ENCODE peak calls at places on chromosome 10, in five cellular contexts. I is left colon, J is KBM-7, R is lower leg skin, M is H4. K is an unnamed sample.

GRCh38 chr10:11551915-11552602 is 59.4 kb downstream of the USP6NL start:
- DNase-seq in M (peak), R (no peak), I (no peak), J (peak), K (peak)

GRCh38 chr10:43227911-43228782 is 38.7 kb downstream of the RASGEF1A start:
- DNase-seq in J (no peak), I (peak), M (no peak), R (peak), K (no peak)

GRCh38 chr10:76991571-76991970 is 646.0 kb downstream of the KCNMA1 start:
- DNase-seq in J (no peak), I (no peak), R (no peak), M (no peak), K (no peak)

GRCh38 chr10:70437721-70438120 is 3.8 kb downstream of the NODAL start:
- DNase-seq in I (no peak), R (no peak), M (no peak), J (no peak), K (no peak)

GRCh38 chr10:122199689-122200088 is 71.4 kb upstream of the BTBD16 start:
- DNase-seq in R (no peak), M (no peak), I (no peak), J (no peak), K (no peak)

GRCh38 chr10:76430330-76430729 is 998.9 kb downstream of the LRMDA start:
- DNase-seq in M (no peak), J (no peak), R (no peak), I (no peak), K (peak)

GRCh38 chr10:116084166-116084565 is 188.8 kb downstream of the GFRA1 start:
- DNase-seq in R (no peak), M (peak), J (no peak), I (no peak), K (peak)

GRCh38 chr10:131748831-131749766 is 151.7 kb upstream of the PPP2R2D start:
- DNase-seq in R (no peak), J (no peak), M (no peak), I (no peak), K (no peak)

GRCh38 chr10:43315535-43316245 is 48.8 kb upstream of the RASGEF1A start:
- DNase-seq in R (no peak), I (peak), J (no peak), M (no peak), K (no peak)

GRCh38 chr10:63744060-63744941 is 223.1 kb downstream of the REEP3 start:
- DNase-seq in M (no peak), R (no peak), J (peak), I (no peak), K (no peak)

GRCh38 chr10:970311-971149 is 17.7 kb upstream of the GTPBP4 start:
- DNase-seq in M (no peak), I (peak), R (peak), J (no peak), K (no peak)

GRCh38 chr10:126160971-126161630 is 227.2 kb downstream of the ADAM12 start:
- DNase-seq in I (peak), R (no peak), M (peak), J (no peak), K (peak)

GRCh38 chr10:36450385-36450784 is 675.0 kb upstream of the ANKRD30A start:
- DNase-seq in J (no peak), R (no peak), I (no peak), M (no peak), K (no peak)

GRCh38 chr10:124665091-124665490 is 79.1 kb downstream of the FAM53B start:
- DNase-seq in J (no peak), R (no peak), I (no peak), M (no peak), K (no peak)

GRCh38 chr10:129942391-129942790 is 21.7 kb downstream of the EBF3 start:
- DNase-seq in M (no peak), J (no peak), I (no peak), R (no peak), K (no peak)

GRCh38 chr10:127527891-127528290 is 21.2 kb upstream of the NPS start:
- DNase-seq in R (no peak), J (no peak), M (no peak), I (no peak), K (no peak)

GRCh38 chr10:60409202-60409601 is 19.5 kb upstream of the ANK3 start:
- DNase-seq in M (no peak), R (no peak), I (no peak), J (no peak), K (no peak)

GRCh38 chr10:46547331-46547880 is 9.1 kb downstream of the GPRIN2 start:
- DNase-seq in I (peak), R (peak), M (no peak), J (no peak), K (no peak)

GRCh38 chr10:73581912-73582311 is 9.2 kb downstream of the USP54 start:
- DNase-seq in J (no peak), M (no peak), R (no peak), I (no peak), K (no peak)

GRCh38 chr10:74437822-74438221 is 286.8 kb downstream of the ADK start:
- DNase-seq in R (no peak), I (no peak), J (no peak), M (no peak), K (peak)

GRCh38 chr10:114762811-114763210 is 58.8 kb upstream of the FHIP2A start:
- DNase-seq in J (no peak), M (no peak), I (no peak), R (no peak), K (no peak)

GRCh38 chr10:101066146-101066889 is 4.5 kb downstream of the KAZALD1 start:
- DNase-seq in M (peak), I (peak), R (peak), J (peak), K (peak)

GRCh38 chr10:123901621-123902020 is 10.0 kb upstream of the CPXM2 start:
- DNase-seq in J (no peak), I (no peak), M (no peak), R (peak), K (no peak)

GRCh38 chr10:72020914-72021754 is 56.9 kb downstream of the CHST3 start:
- DNase-seq in I (no peak), J (peak), M (no peak), R (no peak), K (no peak)

GRCh38 chr10:86253171-86254072 is 113.2 kb downstream of the GRID1 start:
- DNase-seq in M (no peak), J (no peak), R (peak), I (no peak), K (no peak)

GRCh38 chr10:49161411-49161997 is 26.7 kb downstream of the TMEM273 start:
- DNase-seq in M (no peak), J (peak), I (no peak), R (no peak), K (peak)

GRCh38 chr10:49187950-49188761 is at the start of gene TMEM273:
- DNase-seq in J (peak), I (peak), M (no peak), R (peak), K (no peak)

GRCh38 chr10:79129361-79129997 is 60.7 kb downstream of the ZMIZ1 start:
- DNase-seq in M (no peak), R (no peak), I (no peak), J (peak), K (peak)

GRCh38 chr10:98332623-98333269 is 64.8 kb upstream of the LOXL4 start:
- DNase-seq in J (no peak), M (peak), I (no peak), R (no peak), K (no peak)

GRCh38 chr10:50550291-50550839 is 73.4 kb downstream of the SGMS1 start:
- DNase-seq in J (no peak), I (no peak), M (no peak), R (no peak), K (no peak)

GRCh38 chr10:8051109-8051781 is 3.2 kb upstream of the GATA3 start:
- DNase-seq in M (no peak), R (peak), I (no peak), J (no peak), K (no peak)

GRCh38 chr10:79314761-79315601 is 32.3 kb upstream of the PPIF start:
- DNase-seq in J (no peak), R (no peak), I (peak), M (no peak), K (no peak)

GRCh38 chr10:119469846-119470245 is 72.7 kb downstream of the RGS10 start:
- DNase-seq in I (no peak), J (no peak), R (no peak), M (no peak), K (no peak)

GRCh38 chr10:68565658-68566057 is 5.5 kb downstream of the TET1 start:
- DNase-seq in R (no peak), I (no peak), J (no peak), M (no peak), K (no peak)

GRCh38 chr10:31936933-31937332 is 8.3 kb upstream of the ARHGAP12 start:
- DNase-seq in I (no peak), R (no peak), M (no peak), J (no peak), K (no peak)

GRCh38 chr10:89646833-89647570 is 2.0 kb upstream of the PANK1 start:
- DNase-seq in I (no peak), M (no peak), J (peak), R (no peak), K (no peak)

GRCh38 chr10:47257396-47258120 is 42.4 kb upstream of the GDF10 start:
- DNase-seq in R (no peak), J (peak), I (no peak), M (peak), K (peak)